ENCODE peak calls at places on chromosomes 16 and 17, in nine cellular contexts. V is posterior cingulate gyrus, I is NCI-H748 treated with DMSO at 0.1 percent for 48 hours, H is C1 segment of cervical spinal cord, G is tibial artery, C is EL, U is ascending aorta, M is T-helper 2 cell, Y is HCT116. B is an unnamed sample.

GRCh38 chr17:44759096-44759915 is 518 bp downstream of the ADAM11 start:
- DNase-seq in I (no peak), Y (no peak), C (no peak), M (no peak), V (no peak), U (no peak), H (no peak), G (no peak), B (no peak)

GRCh38 chr16:11833951-11834695 is 17.2 kb downstream of the RSL1D1 start:
- DNase-seq in Y (no peak), U (no peak), H (no peak), V (peak; percentile 15), C (no peak), I (no peak), G (no peak), M (no peak), B (no peak)

GRCh38 chr16:3822366-3823045 is 58.0 kb downstream of the CREBBP start:
- DNase-seq in G (no peak), Y (no peak), M (no peak), V (no peak), C (peak; percentile 71), H (no peak), I (no peak), U (no peak), B (no peak)

GRCh38 chr17:39533891-39534290 is 72.6 kb downstream of the CDK12 start:
- DNase-seq in U (no peak), H (no peak), V (no peak), Y (no peak), M (no peak), I (no peak), G (no peak), C (no peak), B (no peak)

GRCh38 chr17:38868095-38868967 is 1.5 kb upstream of the LASP1 start:
- DNase-seq in M (no peak), V (peak; percentile 66), U (no peak), H (no peak), Y (no peak), I (peak; percentile 76), G (peak; percentile 75), C (peak; percentile 84), B (no peak)

GRCh38 chr17:42518755-42519545 is 17.1 kb upstream of the NAGLU start:
- DNase-seq in Y (no peak), M (no peak), H (no peak), U (no peak), G (no peak), I (no peak), C (peak; percentile 58), V (no peak), B (no peak)

GRCh38 chr16:83967838-83968482 is at the start of gene NECAB2:
- DNase-seq in V (peak; percentile 92), I (no peak), U (no peak), C (peak; percentile 30), M (no peak), Y (no peak), H (no peak), G (no peak), B (no peak)

GRCh38 chr17:65754081-65754480 is 192.6 kb upstream of the AXIN2 start:
- DNase-seq in I (no peak), C (no peak), Y (no peak), M (no peak), V (no peak), U (no peak), G (no peak), H (no peak), B (no peak)

GRCh38 chr16:10297341-10298006 is 88.4 kb upstream of the ATF7IP2 start:
- DNase-seq in I (no peak), H (peak; percentile 16), Y (no peak), M (no peak), U (no peak), G (no peak), C (no peak), V (no peak), B (no peak)

GRCh38 chr17:42034059-42034458 is 14.2 kb downstream of the NKIRAS2 start:
- DNase-seq in C (no peak), I (no peak), Y (no peak), U (no peak), H (no peak), G (no peak), M (no peak), V (no peak), B (no peak)

GRCh38 chr17:40331743-40332641 is 23.0 kb downstream of the RARA start:
- DNase-seq in Y (no peak), I (no peak), M (no peak), C (peak; percentile 73), V (no peak), U (peak; percentile 72), G (peak; percentile 92), H (peak; percentile 81), B (no peak)

GRCh38 chr17:73096866-73097265 is 4.4 kb upstream of the SLC39A11 start:
- DNase-seq in M (no peak), U (peak; percentile 36), Y (no peak), C (no peak), V (no peak), G (peak; percentile 63), H (no peak), I (no peak), B (no peak)

GRCh38 chr16:23501291-23501690 is 9.0 kb downstream of the GGA2 start:
- DNase-seq in C (no peak), M (no peak), H (no peak), Y (no peak), V (no peak), U (no peak), I (no peak), G (no peak), B (no peak)

GRCh38 chr17:44628234-44629188 is 27.8 kb upstream of the MEIOC start:
- DNase-seq in I (no peak), C (no peak), U (no peak), Y (no peak), G (no peak), H (no peak), V (peak; percentile 81), M (no peak), B (no peak)

GRCh38 chr17:82623707-82624106 is 24.5 kb downstream of the WDR45B start:
- DNase-seq in C (no peak), H (no peak), V (peak; percentile 16), G (no peak), I (no peak), Y (no peak), M (no peak), U (no peak), B (no peak)

GRCh38 chr17:62085511-62086408 is 20.7 kb upstream of the MED13 start:
- DNase-seq in Y (no peak), G (no peak), M (no peak), C (no peak), U (no peak), I (no peak), V (no peak), H (no peak), B (no peak)

GRCh38 chr16:81558444-81559175 is 114.0 kb downstream of the CMIP start:
- DNase-seq in C (no peak), I (peak; percentile 34), U (no peak), G (peak; percentile 37), H (no peak), Y (no peak), M (no peak), V (peak; percentile 86), B (no peak)

GRCh38 chr16:67562918-67563707 is 787 bp downstream of the CTCF start:
- DNase-seq in G (no peak), U (no peak), M (peak; percentile 58), I (no peak), C (peak; percentile 63), V (peak; percentile 94), Y (peak; percentile 24), H (peak; percentile 48), B (peak; percentile 42)

GRCh38 chr17:40218006-40218739 is 931 bp upstream of the WIPF2 start:
- DNase-seq in U (no peak), C (no peak), V (peak; percentile 8), G (no peak), Y (no peak), M (no peak), H (no peak), I (no peak), B (no peak)

GRCh38 chr16:68539704-68540370 is 746 bp downstream of the ZFP90 start:
- DNase-seq in I (no peak), V (no peak), G (no peak), U (no peak), M (peak; percentile 33), C (peak; percentile 22), Y (no peak), H (peak; percentile 2), B (no peak)

GRCh38 chr17:80858301-80859003 is 133.2 kb upstream of the CHMP6 start:
- DNase-seq in U (no peak), H (no peak), C (no peak), I (no peak), G (no peak), Y (no peak), M (no peak), V (peak; percentile 70), B (no peak)

GRCh38 chr17:41812176-41813038 is at the start of gene FKBP10:
- DNase-seq in M (peak; percentile 43), U (no peak), V (no peak), H (peak; percentile 58), G (peak; percentile 73), I (peak; percentile 26), C (peak; percentile 90), Y (peak; percentile 54), B (peak; percentile 42)

GRCh38 chr17:1040216-1040600 is 43.3 kb downstream of the TIMM22 start:
- DNase-seq in V (peak; percentile 90), U (no peak), H (peak; percentile 11), C (no peak), M (no peak), I (no peak), G (no peak), Y (no peak), B (no peak)

GRCh38 chr16:89855986-89856385 is 17.4 kb upstream of the TCF25 start:
- DNase-seq in Y (no peak), I (no peak), U (no peak), G (no peak), M (no peak), H (no peak), V (no peak), C (no peak), B (no peak)

GRCh38 chr17:13106171-13106570 is 88.3 kb upstream of the ELAC2 start:
- DNase-seq in U (no peak), Y (no peak), H (no peak), V (no peak), G (no peak), I (no peak), C (no peak), M (no peak), B (no peak)

GRCh38 chr17:16443390-16444257 is 28.3 kb downstream of the TRPV2 start:
- DNase-seq in U (no peak), V (no peak), H (no peak), I (no peak), G (no peak), Y (no peak), M (no peak), C (peak; percentile 45), B (no peak)

GRCh38 chr16:70157477-70158260 is 15.9 kb upstream of the CLEC18C start:
- DNase-seq in V (peak; percentile 60), I (no peak), M (no peak), C (no peak), U (no peak), H (no peak), G (no peak), Y (no peak), B (no peak)

GRCh38 chr17:17120716-17121115 is 78.5 kb downstream of the MPRIP start:
- DNase-seq in U (no peak), M (peak; percentile 13), H (no peak), V (peak; percentile 40), I (no peak), C (no peak), Y (no peak), G (no peak), B (no peak)

GRCh38 chr16:13070268-13070667 is 168.9 kb downstream of the SHISA9 start:
- DNase-seq in G (no peak), M (no peak), Y (no peak), I (no peak), V (peak; percentile 95), U (no peak), C (no peak), H (no peak), B (no peak)

GRCh38 chr17:39171933-39172332 is 6.0 kb upstream of the ARL5C start:
- DNase-seq in M (no peak), C (no peak), G (no peak), Y (no peak), U (no peak), V (no peak), I (no peak), H (no peak), B (no peak)